ENCODE peak calls at places on chromosome 10, in eight cellular contexts. R is A549, P is neural progenitor cell, V is NCI-H1417 treated with DMSO at 0.1 percent for 48 hours, J is NCI-H2107, H is astrocyte of the spinal cord, A is NCI-H446, W is fibroblast of the conjunctiva. Q is an unnamed sample.

GRCh38 chr10:132443605-132443997 is 46.6 kb downstream of the PWWP2B start:
- DNase-seq in R (no peak), W (no peak), V (no peak), H (peak), P (no peak), A (no peak), J (no peak), Q (no peak)

GRCh38 chr10:103820101-103821062 is 35.0 kb downstream of the SH3PXD2A start:
- DNase-seq in J (no peak), W (peak), V (no peak), H (peak), R (no peak), A (peak), P (no peak), Q (no peak)

GRCh38 chr10:77041636-77042258 is 595.9 kb downstream of the KCNMA1 start:
- DNase-seq in A (no peak), R (no peak), W (no peak), V (no peak), P (no peak), H (no peak), J (no peak), Q (no peak)

GRCh38 chr10:69748621-69749020 is 53.1 kb upstream of the COL13A1 start:
- DNase-seq in A (no peak), J (no peak), P (no peak), W (no peak), V (no peak), H (no peak), R (no peak), Q (no peak)

GRCh38 chr10:124388476-124388822 is 30.3 kb downstream of the OAT start:
- DNase-seq in P (no peak), V (no peak), H (no peak), R (no peak), A (no peak), W (no peak), J (no peak), Q (no peak)

GRCh38 chr10:77455538-77455937 is 182.1 kb downstream of the KCNMA1 start:
- DNase-seq in H (no peak), V (no peak), P (no peak), W (no peak), R (peak), J (no peak), A (no peak), Q (no peak)

GRCh38 chr10:7445474-7446135 is 34.8 kb upstream of the SFMBT2 start:
- DNase-seq in R (no peak), A (no peak), V (no peak), H (no peak), W (no peak), P (no peak), J (no peak), Q (no peak)

GRCh38 chr10:11595395-11595692 is 16.1 kb downstream of the USP6NL start:
- DNase-seq in J (no peak), V (no peak), A (no peak), P (no peak), H (peak), R (no peak), W (no peak), Q (no peak)

GRCh38 chr10:35735412-35735811 is 93.3 kb upstream of the FZD8 start:
- DNase-seq in A (no peak), W (peak), R (no peak), P (no peak), J (no peak), V (no peak), H (peak), Q (no peak)

GRCh38 chr10:34758447-34758996 is 56.6 kb downstream of the PARD3 start:
- DNase-seq in V (no peak), P (no peak), R (peak), H (peak), A (no peak), W (peak), J (no peak), Q (no peak)

GRCh38 chr10:93199221-93199681 is 125.6 kb downstream of the CYP26A1 start:
- DNase-seq in V (no peak), J (no peak), A (no peak), H (peak), R (no peak), P (peak), W (no peak), Q (no peak)

GRCh38 chr10:93166116-93166515 is 92.4 kb downstream of the CYP26A1 start:
- DNase-seq in H (no peak), W (no peak), P (no peak), A (no peak), R (no peak), V (no peak), J (no peak), Q (no peak)

GRCh38 chr10:122461729-122462532 is 578 bp downstream of the HTRA1 start:
- DNase-seq in A (no peak), P (peak), R (peak), W (no peak), H (no peak), V (no peak), J (no peak), Q (no peak)

GRCh38 chr10:34781709-34782108 is 33.4 kb downstream of the PARD3 start:
- DNase-seq in H (no peak), V (no peak), A (no peak), W (no peak), P (no peak), J (no peak), R (no peak), Q (no peak)

GRCh38 chr10:30894221-30894620 is 137.4 kb downstream of the ZNF438 start:
- DNase-seq in R (no peak), J (no peak), A (no peak), W (no peak), H (no peak), V (no peak), P (no peak), Q (no peak)

GRCh38 chr10:51522858-51523257 is 176.5 kb downstream of the CSTF2T start:
- DNase-seq in A (no peak), H (no peak), R (no peak), V (no peak), P (no peak), W (no peak), J (no peak), Q (no peak)

GRCh38 chr10:33122014-33122788 is 164.2 kb upstream of the ITGB1 start:
- DNase-seq in P (no peak), H (peak), R (no peak), W (peak), J (no peak), V (no peak), A (no peak), Q (no peak)

GRCh38 chr10:68959695-68960524 is 3.9 kb downstream of the DDX21 start:
- DNase-seq in V (no peak), J (no peak), H (no peak), R (no peak), W (no peak), A (no peak), P (no peak), Q (no peak)

GRCh38 chr10:128028508-128029279 is 97.5 kb downstream of the MKI67 start:
- DNase-seq in W (no peak), V (no peak), P (no peak), J (no peak), A (no peak), R (no peak), H (no peak), Q (no peak)

GRCh38 chr10:115335366-115335765 is 242.2 kb downstream of the ATRNL1 start:
- DNase-seq in H (peak), R (no peak), V (no peak), P (no peak), J (no peak), W (no peak), A (no peak), Q (no peak)

GRCh38 chr10:119759832-119760231 is 34.0 kb downstream of the INPP5F start:
- DNase-seq in H (peak), J (no peak), P (no peak), V (no peak), A (no peak), W (no peak), R (no peak), Q (no peak)

GRCh38 chr10:3399756-3400155 is 227.2 kb upstream of the PITRM1 start:
- DNase-seq in W (no peak), J (no peak), R (no peak), V (no peak), H (peak), P (no peak), A (no peak), Q (no peak)

Q was measured in NCI-H524 treated with DMSO at 0.1 percent for 48 hours.